ENCODE peak calls at places on chromosomes 13 and 19, in nine cellular contexts. D, C, K, X, I, H, Y, O and J are unnamed samples.

GRCh38 chr13:20624213-20624612 is 57.3 kb downstream of the IFT88 start:
- DNase-seq in C (no peak), Y (no peak), O (no peak), K (no peak), H (no peak), D (no peak), X (no peak), I (no peak), J (no peak)

GRCh38 chr13:42497798-42498197 is 76.2 kb upstream of the TNFSF11 start:
- DNase-seq in Y (no peak), D (peak), X (no peak), C (no peak), I (peak), K (no peak), O (peak), H (no peak), J (peak)

GRCh38 chr19:35856546-35857149 is at the start of gene KIRREL2:
- DNase-seq in X (peak), D (no peak), I (no peak), Y (no peak), C (no peak), H (no peak), K (peak), O (no peak), J (no peak)

GRCh38 chr19:33063356-33064116 is 1.2 kb downstream of the RHPN2 start:
- DNase-seq in C (peak), K (peak), X (peak), I (no peak), Y (no peak), H (no peak), O (no peak), D (peak), J (peak)

GRCh38 chr19:2495651-2496316 is 19.9 kb downstream of the GADD45B start:
- DNase-seq in I (no peak), C (peak), H (no peak), D (no peak), X (peak), K (no peak), Y (peak), O (no peak), J (peak)

GRCh38 chr19:42203700-42204099 is 13.8 kb downstream of the DEDD2 start:
- DNase-seq in Y (no peak), H (no peak), C (no peak), D (no peak), K (no peak), I (no peak), O (no peak), X (no peak), J (no peak)

GRCh38 chr13:61414686-61415664 is 674 bp downstream of the PCDH20 start:
- DNase-seq in Y (peak), I (peak), X (peak), O (no peak), D (peak), C (peak), H (peak), K (no peak), J (peak)

GRCh38 chr19:13428352-13428751 is 77.9 kb downstream of the CACNA1A start:
- DNase-seq in X (peak), O (peak), C (no peak), D (peak), Y (no peak), I (peak), K (no peak), H (no peak), J (peak)

GRCh38 chr13:106990594-106990993 is 422.7 kb upstream of the ARGLU1 start:
- DNase-seq in K (no peak), O (no peak), H (no peak), D (no peak), I (no peak), Y (no peak), C (no peak), X (no peak), J (no peak)

GRCh38 chr13:47170971-47171370 is 274.1 kb upstream of the HTR2A start:
- DNase-seq in X (no peak), C (no peak), K (no peak), Y (no peak), I (no peak), O (no peak), D (no peak), H (no peak), J (no peak)

GRCh38 chr19:5369962-5370367 is 29.4 kb upstream of the PTPRS start:
- DNase-seq in X (peak), I (peak), K (peak), H (no peak), O (peak), C (peak), D (no peak), Y (no peak), J (peak)

GRCh38 chr13:85108356-85108755 is 690.9 kb downstream of the SLITRK6 start:
- DNase-seq in X (no peak), K (peak), O (peak), Y (no peak), D (peak), I (peak), C (no peak), H (no peak), J (peak)

GRCh38 chr13:73622375-73622774 is 511.8 kb downstream of the KLF12 start:
- DNase-seq in O (no peak), C (no peak), D (no peak), Y (no peak), H (no peak), X (no peak), I (no peak), K (no peak), J (no peak)

GRCh38 chr13:110560606-110561334 is 752 bp downstream of the RAB20 start:
- DNase-seq in K (peak), D (peak), X (peak), H (no peak), C (peak), O (no peak), I (peak), Y (peak), J (peak)

GRCh38 chr19:45636275-45636674 is 2.9 kb downstream of the EML2 start:
- DNase-seq in H (no peak), K (no peak), X (no peak), D (no peak), I (no peak), O (no peak), C (no peak), Y (no peak), J (no peak)

GRCh38 chr19:33394723-33395560 is 21.4 kb downstream of the CEBPG start:
- DNase-seq in O (no peak), C (no peak), X (no peak), Y (peak), K (no peak), H (no peak), D (no peak), I (no peak), J (peak)

GRCh38 chr13:65093352-65093751 is 2136.8 kb downstream of the PCDH9 start:
- DNase-seq in O (no peak), K (no peak), I (no peak), D (no peak), C (no peak), H (no peak), X (no peak), Y (no peak), J (no peak)

GRCh38 chr13:113802090-113802531 is 43.1 kb downstream of the TMEM255B start:
- DNase-seq in I (peak), D (peak), H (no peak), Y (peak), O (no peak), X (no peak), K (peak), C (no peak), J (peak)

GRCh38 chr13:105510363-105510762 is 1025.1 kb downstream of the EFNB2 start:
- DNase-seq in Y (no peak), X (no peak), K (no peak), O (no peak), I (no peak), D (no peak), C (no peak), H (no peak), J (no peak)

GRCh38 chr19:38210458-38210987 is 13.5 kb downstream of the DPF1 start:
- DNase-seq in X (peak), D (no peak), I (no peak), C (no peak), O (no peak), Y (no peak), K (no peak), H (peak), J (no peak)

GRCh38 chr19:58558066-58558622 is at the start of gene UBE2M:
- DNase-seq in O (no peak), X (peak), I (peak), H (no peak), C (peak), D (no peak), Y (peak), K (peak), J (peak)

GRCh38 chr19:39935262-39935661 is 828 bp upstream of the FCGBP start:
- DNase-seq in H (no peak), I (no peak), Y (no peak), K (no peak), X (no peak), C (no peak), D (no peak), O (no peak), J (no peak)

GRCh38 chr13:73697166-73697565 is 437.0 kb downstream of the KLF12 start:
- DNase-seq in X (no peak), H (no peak), I (no peak), D (no peak), C (no peak), O (no peak), K (no peak), Y (no peak), J (no peak)

GRCh38 chr19:679418-680286 is 3.5 kb downstream of the FSTL3 start:
- DNase-seq in Y (peak), C (peak), H (no peak), I (peak), O (peak), X (peak), D (peak), K (peak), J (peak)

GRCh38 chr19:38433268-38433733 is at the start of gene RYR1:
- DNase-seq in I (peak), D (peak), K (no peak), O (peak), X (peak), C (peak), Y (peak), H (peak), J (peak)

GRCh38 chr13:67048084-67048792 is 181.9 kb downstream of the PCDH9 start:
- DNase-seq in K (no peak), I (peak), C (no peak), H (no peak), D (no peak), O (peak), X (peak), Y (no peak), J (peak)

GRCh38 chr13:91482427-91482826 is 84.0 kb downstream of the GPC5 start:
- DNase-seq in O (no peak), I (no peak), X (no peak), D (no peak), H (no peak), K (no peak), C (no peak), Y (no peak), J (no peak)
- TF ChIP-seq CTCF in O (no peak), I (no peak), X (no peak), D (no peak), H (no peak), K (no peak), C (no peak), Y (no peak), J (no peak)

DNA sequence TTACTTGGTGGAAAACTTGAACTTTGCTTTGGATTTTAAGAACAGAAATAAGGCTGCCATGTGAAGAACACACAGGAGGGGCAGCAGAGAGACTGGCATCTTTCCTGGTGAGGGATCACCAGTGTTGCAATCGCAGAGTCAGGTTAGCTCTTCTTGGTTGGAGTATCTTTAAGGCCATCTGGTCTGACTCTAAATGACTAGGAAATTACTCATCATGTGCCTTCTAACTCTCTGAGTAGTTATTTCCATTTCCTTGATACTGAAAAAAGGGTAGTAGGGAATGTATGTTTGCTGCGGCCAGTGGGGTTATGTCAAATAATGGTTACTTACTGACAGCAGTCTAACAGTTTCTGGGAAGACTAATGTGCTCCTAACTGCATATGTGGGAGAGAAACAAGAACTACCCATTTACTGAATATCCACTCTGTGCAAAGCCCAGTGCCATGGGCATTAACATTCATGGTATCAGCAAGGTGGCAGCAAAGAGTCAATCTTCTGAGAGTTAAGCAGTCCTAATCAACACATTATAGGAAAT is 122.1 kb downstream of the COG6 start:
- DNase-seq in I (peak), D (peak), Y (no peak), C (no peak), O (peak), H (no peak), K (peak), X (no peak), J (peak)
- TF ChIP-seq CTCF in I (peak), D (peak), Y (no peak), C (peak), O (peak), H (peak), K (peak), X (no peak), J (peak)

DNA sequence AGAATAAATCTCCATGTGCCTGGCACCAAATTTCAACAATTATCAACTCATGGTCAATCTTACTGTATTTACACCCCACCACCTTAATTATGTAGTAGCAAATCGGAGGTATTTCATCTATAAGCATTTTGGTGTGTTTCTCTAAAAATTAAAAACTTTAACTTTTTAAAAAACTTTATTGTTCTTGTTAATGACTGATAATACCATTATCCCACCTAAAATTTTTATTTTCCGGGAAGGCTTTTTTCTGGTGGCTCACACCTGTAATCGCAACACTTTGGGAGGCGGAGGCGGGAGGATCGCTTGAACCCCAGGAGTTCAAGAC is 453 bp upstream of the PDCD2L start:
- DNase-seq in H (no peak), O (no peak), K (no peak), C (no peak), X (no peak), I (no peak), Y (no peak), D (no peak), J (no peak)
- TF ChIP-seq CTCF in H (no peak), O (no peak), K (no peak), C (no peak), X (no peak), I (no peak), Y (no peak), D (no peak), J (no peak)

DNA sequence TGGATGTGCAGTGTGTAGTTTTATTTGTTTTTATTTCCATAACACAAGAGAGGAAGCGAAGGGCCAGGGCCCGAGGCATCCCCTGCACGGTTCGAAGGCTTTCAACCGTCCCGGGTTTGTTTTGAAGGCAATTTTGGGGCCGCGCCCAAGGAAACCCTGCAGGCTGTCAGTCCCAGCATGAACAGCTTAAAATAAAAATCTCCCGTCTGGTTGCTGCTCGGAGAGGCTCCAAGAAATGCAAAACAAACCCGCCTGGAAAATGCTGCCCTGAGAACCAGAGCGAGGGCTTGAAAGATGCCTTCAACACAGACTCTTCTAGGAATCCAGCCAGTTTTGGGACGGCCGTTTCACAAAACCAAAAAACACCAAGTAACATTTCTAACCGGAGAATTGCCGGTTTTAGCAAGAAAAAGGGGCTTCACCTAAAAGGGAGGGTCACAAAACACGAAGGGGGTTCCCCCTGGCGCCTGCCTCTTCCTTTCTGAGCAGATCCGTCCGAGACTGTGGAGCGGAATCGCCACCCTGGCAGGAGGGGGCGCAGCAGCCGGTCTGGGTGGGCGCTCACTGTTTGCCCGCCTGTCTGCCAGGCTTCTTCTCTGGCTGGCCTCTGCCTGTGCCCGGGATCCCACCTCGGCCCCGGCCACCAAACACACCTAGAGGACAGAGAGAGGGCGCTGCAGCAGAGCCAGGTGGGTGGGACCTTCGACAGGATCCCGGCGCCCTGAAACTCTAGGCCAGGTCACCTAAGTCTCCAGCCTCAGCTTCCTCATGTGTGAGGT is 15.8 kb downstream of the LSM4 start:
- DNase-seq in I (no peak), C (no peak), D (no peak), X (no peak), O (peak), Y (peak), H (no peak), K (no peak), J (no peak)
- TF ChIP-seq CTCF in I (no peak), C (no peak), D (no peak), X (no peak), O (no peak), Y (peak), H (no peak), K (no peak), J (no peak)

GRCh38 chr19:29119582-29119981 is 93.4 kb downstream of the UQCRFS1 start:
- DNase-seq in X (no peak), D (no peak), O (no peak), Y (peak), H (no peak), I (no peak), C (no peak), K (no peak), J (no peak)
- TF ChIP-seq CTCF in X (no peak), D (no peak), O (no peak), Y (no peak), H (no peak), I (no peak), C (no peak), K (no peak), J (no peak)

GRCh38 chr13:26605845-26606244 is 48.4 kb downstream of the WASF3 start:
- DNase-seq in I (no peak), K (peak), C (no peak), D (no peak), X (no peak), O (peak), Y (no peak), H (no peak), J (no peak)
- TF ChIP-seq CTCF in I (no peak), K (peak), C (no peak), D (no peak), X (no peak), O (peak), Y (no peak), H (no peak), J (no peak)

GRCh38 chr13:109144693-109145437 is 515.5 kb downstream of the MYO16 start:
- DNase-seq in Y (no peak), C (no peak), O (no peak), K (no peak), I (peak), D (no peak), X (no peak), H (no peak), J (no peak)

GRCh38 chr13:109146393-109146792 is 517.0 kb downstream of the MYO16 start:
- DNase-seq in O (no peak), C (no peak), X (no peak), I (no peak), K (no peak), H (no peak), D (no peak), Y (no peak), J (no peak)

GRCh38 chr13:109148243-109148642 is 518.8 kb downstream of the MYO16 start:
- DNase-seq in I (peak), X (no peak), O (no peak), D (peak), H (no peak), K (no peak), C (no peak), Y (no peak), J (peak)

GRCh38 chr13:109146912-109147624 is 517.7 kb downstream of the MYO16 start:
- DNase-seq in K (no peak), D (peak), O (no peak), Y (no peak), I (peak), X (no peak), C (no peak), H (no peak), J (peak)

GRCh38 chr13:109145631-109146030 is 516.2 kb downstream of the MYO16 start:
- DNase-seq in C (peak), D (peak), K (peak), X (peak), O (peak), H (no peak), Y (no peak), I (peak), J (peak)
- TF ChIP-seq CTCF in C (peak), D (peak), K (peak), X (peak), O (peak), H (peak), Y (peak), I (peak), J (peak)

GRCh38 chr19:47607564-47608073 is 1.3 kb upstream of the BICRA start:
- DNase-seq in O (no peak), D (no peak), I (no peak), Y (no peak), C (no peak), H (no peak), K (no peak), X (no peak), J (no peak)

GRCh38 chr19:47610546-47610894 is 1.6 kb downstream of the BICRA start:
- DNase-seq in Y (no peak), H (no peak), I (no peak), K (no peak), X (no peak), C (no peak), O (no peak), D (no peak), J (no peak)

GRCh38 chr19:47608908-47609879 is at the start of gene BICRA:
- DNase-seq in Y (peak), K (peak), I (peak), D (peak), C (peak), X (peak), H (peak), O (peak), J (peak)

GRCh38 chr19:47609885-47610545 is 1.1 kb downstream of the BICRA start:
- DNase-seq in X (peak), Y (peak), I (peak), O (peak), H (no peak), K (peak), D (peak), C (peak), J (peak)

GRCh38 chr19:47608074-47608907 is 643 bp upstream of the BICRA start:
- DNase-seq in Y (peak), I (peak), D (peak), C (peak), K (peak), O (peak), X (peak), H (peak), J (peak)
- TF ChIP-seq CTCF in Y (peak), I (peak), D (no peak), C (no peak), K (peak), O (peak), X (no peak), H (no peak), J (no peak)